ENCODE peak calls at places on chromosomes 4 and X, in five cellular contexts. J is SW480, A is GM12865, Q is Right ventricle myocardium inferior, Y is NCI-H1694 treated with DMSO at 0.1 percent for 48 hours. R is an unnamed sample.

GRCh38 chr4:2798399-2799301 is 5.8 kb downstream of the SH3BP2 start:
- DNase-seq in J (peak), A (peak), Q (peak), Y (peak), R (no peak)

GRCh38 chrX:11499076-11500044 is 166.4 kb downstream of the ARHGAP6 start:
- DNase-seq in J (no peak), A (peak), Q (no peak), Y (no peak), R (no peak)

GRCh38 chrX:1387141-1387776 is 4.7 kb downstream of the SLC25A6 start:
- DNase-seq in J (no peak), A (no peak), Q (no peak), Y (no peak), R (no peak)

GRCh38 chrX:153628129-153628528 is 18.9 kb upstream of the DUSP9 start:
- DNase-seq in J (no peak), A (no peak), Q (no peak), Y (no peak), R (no peak)

GRCh38 chr4:166021617-166022016 is 148.6 kb downstream of the TLL1 start:
- DNase-seq in J (no peak), A (no peak), Q (peak), Y (no peak), R (no peak)

GRCh38 chrX:75084757-75085156 is 71.3 kb downstream of the ABCB7 start:
- DNase-seq in J (no peak), A (no peak), Q (no peak), Y (no peak), R (no peak)

GRCh38 chr4:113114884-113115283 is 65.4 kb downstream of the ANK2 start:
- DNase-seq in J (no peak), A (no peak), Q (no peak), Y (no peak), R (no peak)

GRCh38 chrX:29661290-29661689 is 554.1 kb upstream of the MAGEB2 start:
- DNase-seq in J (peak), A (no peak), Q (no peak), Y (no peak), R (no peak)

GRCh38 chr4:68499021-68499420 is 51.8 kb downstream of the TMPRSS11E start:
- DNase-seq in J (no peak), A (no peak), Q (no peak), Y (no peak), R (no peak)

GRCh38 chrX:15311119-15311518 is 4.3 kb downstream of the ASB11 start:
- DNase-seq in J (no peak), A (no peak), Q (no peak), Y (no peak), R (no peak)

GRCh38 chr4:58617226-58617625 is 1507.0 kb upstream of the IGFBP7 start:
- DNase-seq in J (no peak), A (no peak), Q (no peak), Y (no peak), R (no peak)

GRCh38 chrX:151801980-151802379 is 67.4 kb downstream of the CNGA2 start:
- DNase-seq in J (peak), A (no peak), Q (no peak), Y (no peak), R (peak)

GRCh38 chrX:73577368-73577767 is 14.4 kb downstream of the CHIC1 start:
- DNase-seq in J (peak), A (no peak), Q (no peak), Y (no peak), R (peak)

GRCh38 chr4:8228319-8229250 is 29.5 kb downstream of the SH3TC1 start:
- DNase-seq in J (no peak), A (peak), Q (peak), Y (no peak), R (peak)

GRCh38 chrX:45850197-45850774 is 649.6 kb upstream of the DIPK2B start:
- DNase-seq in J (peak), A (no peak), Q (no peak), Y (no peak), R (peak)

GRCh38 chr4:87087015-87087920 is 133.2 kb downstream of the KLHL8 start:
- DNase-seq in J (no peak), A (no peak), Q (no peak), Y (no peak), R (no peak)

GRCh38 chr4:7821245-7822165 is 118.2 kb downstream of the AFAP1 start:
- DNase-seq in J (no peak), A (no peak), Q (no peak), Y (no peak), R (no peak)

GRCh38 chr4:76951333-76952033 is 1.9 kb downstream of the SEPTIN11 start:
- DNase-seq in J (no peak), A (no peak), Q (no peak), Y (no peak), R (no peak)

GRCh38 chr4:168304744-168305459 is 13.7 kb downstream of the DDX60 start:
- DNase-seq in J (no peak), A (no peak), Q (no peak), Y (peak), R (peak)

GRCh38 chr4:67983333-67983732 is 20.0 kb upstream of the TMPRSS11A start:
- DNase-seq in J (no peak), A (no peak), Q (no peak), Y (no peak), R (no peak)

GRCh38 chr4:68163754-68164153 is 34.1 kb upstream of the TMPRSS11F start:
- DNase-seq in J (no peak), A (no peak), Q (no peak), Y (no peak), R (no peak)

GRCh38 chrX:150508461-150509367 is 59.7 kb upstream of the MTM1 start:
- DNase-seq in J (no peak), A (no peak), Q (no peak), Y (peak), R (no peak)